ENCODE peak calls at places on chromosomes 7 and 10, in ten cellular contexts. T is endodermal cell; C is upper lobe of right lung; F is activated naive CD8-positive, alpha-beta T cell treated with anti-CD3 and anti-CD28 coated beads, Interleukin-2, amount 50 U/mL, for 24 hours; P is fibroblast of the aortic adventitia; K is GM19239; E is stimulated activated CD4-positive, alpha-beta T cell treated with anti-CD3 and anti-CD28 coated beads, Interleukin-12 subunit alpha, Interleukin-12 subunit beta, amount 100 ng/mL, for 48 hours; A is fibroblast of mammary gland; N is hepatocyte; G is NCI-H2029. X is an unnamed sample.

GRCh38 chr10:114174462-114175190 is 623 bp upstream of the CCDC186 start:
- DNase-seq in F (no peak), P (peak; percentile 31), T (no peak), G (no peak), C (peak; percentile 83), N (no peak), A (peak; percentile 79), E (no peak), K (peak; percentile 9), X (peak; percentile 87)

GRCh38 chr10:19788075-19788686 is 28.1 kb upstream of the PLXDC2 start:
- DNase-seq in P (peak; percentile 74), F (peak; percentile 7), A (peak; percentile 76), C (no peak), G (no peak), E (no peak), N (peak; percentile 70), K (no peak), T (peak; percentile 75), X (peak; percentile 45)

GRCh38 chr10:101492205-101492604 is 95.9 kb downstream of the POLL start:
- DNase-seq in F (no peak), C (no peak), T (no peak), A (no peak), N (no peak), K (no peak), P (no peak), E (no peak), G (no peak), X (no peak)

GRCh38 chr10:129861776-129862530 is 102.1 kb downstream of the EBF3 start:
- DNase-seq in C (no peak), K (no peak), P (no peak), N (no peak), T (no peak), G (no peak), A (no peak), F (no peak), E (no peak), X (no peak)

GRCh38 chr7:18401757-18402156 is 93.8 kb upstream of the HDAC9 start:
- DNase-seq in T (no peak), E (no peak), G (no peak), K (no peak), P (no peak), C (no peak), A (no peak), F (no peak), N (no peak), X (no peak)

GRCh38 chr7:131196808-131197207 is 130.9 kb upstream of the MKLN1 start:
- DNase-seq in A (peak; percentile 33), F (no peak), P (peak; percentile 47), C (no peak), N (peak; percentile 55), E (no peak), K (no peak), T (peak; percentile 64), G (no peak), X (no peak)

GRCh38 chr10:89281606-89282395 is 20.0 kb upstream of the IFIT2 start:
- DNase-seq in T (no peak), A (peak; percentile 21), K (no peak), G (no peak), N (no peak), P (peak; percentile 57), C (no peak), F (no peak), E (no peak), X (no peak)

GRCh38 chr10:9635691-9636090 is 1382.0 kb upstream of the CELF2 start:
- DNase-seq in K (no peak), A (peak; percentile 78), F (no peak), N (no peak), C (no peak), P (no peak), T (no peak), E (no peak), G (no peak), X (no peak)

GRCh38 chr7:1889091-1889490 is 219.0 kb downstream of the ELFN1 start:
- DNase-seq in G (no peak), F (no peak), A (no peak), T (no peak), P (no peak), E (no peak), C (no peak), K (no peak), N (no peak), X (no peak)

GRCh38 chr10:48442090-48442808 is 135.8 kb downstream of the MAPK8 start:
- DNase-seq in G (no peak), A (no peak), E (no peak), K (no peak), C (no peak), T (no peak), N (no peak), P (no peak), F (no peak), X (no peak)

GRCh38 chr7:80095545-80095944 is 39.1 kb upstream of the GNAI1 start:
- DNase-seq in P (peak; percentile 56), K (no peak), E (no peak), A (peak; percentile 43), G (no peak), N (no peak), T (no peak), F (no peak), C (no peak), X (peak; percentile 35)

GRCh38 chr7:150971242-150972048 is 6.7 kb downstream of the KCNH2 start:
- DNase-seq in P (no peak), E (no peak), N (no peak), T (no peak), K (no peak), A (no peak), G (no peak), C (no peak), F (no peak), X (peak; percentile 30)

X was measured in RPMI8226.